ENCODE peak calls at places on chromosomes 2 and 18, in eight cellular contexts. One of them, this sample, is unnamed. For H3K27me3, the result is how much of the 10 kb centered on the place peaks cover.

GRCh38 chr2:234533631-234534030 is 36.8 kb upstream of the ARL4C start:
- DNase-seq in RWPE2: no peak
- DNase-seq in tibial artery: no peak
- DNase-seq in heart right ventricle: no peak
- DNase-seq in mammary epithelial cell: no peak
- DNase-seq in IMR-90: no peak
- DNase-seq in GM23338: peak
- DNase-seq in DND-41: no peak
- DNase-seq in this sample: no peak

GRCh38 chr18:62054929-62055498 is 131.8 kb downstream of the PIGN start:
- DNase-seq in RWPE2: no peak
- DNase-seq in tibial artery: no peak
- DNase-seq in heart right ventricle: no peak
- DNase-seq in mammary epithelial cell: no peak
- DNase-seq in IMR-90: no peak
- DNase-seq in GM23338: no peak
- DNase-seq in DND-41: no peak
- DNase-seq in this sample: no peak

GRCh38 chr2:196823750-196824149 is 14.6 kb upstream of the C2orf66 start:
- DNase-seq in RWPE2: no peak
- DNase-seq in tibial artery: no peak
- DNase-seq in heart right ventricle: no peak
- DNase-seq in mammary epithelial cell: peak
- DNase-seq in IMR-90: peak
- DNase-seq in GM23338: no peak
- DNase-seq in DND-41: no peak
- DNase-seq in this sample: no peak

GRCh38 chr2:72024451-72025175 is 123.0 kb downstream of the CYP26B1 start:
- DNase-seq in RWPE2: peak
- DNase-seq in tibial artery: peak
- DNase-seq in heart right ventricle: no peak
- DNase-seq in mammary epithelial cell: no peak
- DNase-seq in IMR-90: no peak
- DNase-seq in GM23338: no peak
- DNase-seq in DND-41: no peak
- DNase-seq in this sample: no peak

GRCh38 chr2:126657146-126657635 is 1.2 kb downstream of the GYPC start:
- DNase-seq in RWPE2: no peak
- DNase-seq in tibial artery: peak
- DNase-seq in heart right ventricle: peak
- DNase-seq in mammary epithelial cell: peak
- DNase-seq in IMR-90: peak
- DNase-seq in GM23338: peak
- DNase-seq in DND-41: peak
- DNase-seq in this sample: peak

GRCh38 chr2:25700221-25700660 is 26.9 kb upstream of the DTNB start:
- DNase-seq in RWPE2: no peak
- DNase-seq in tibial artery: no peak
- DNase-seq in heart right ventricle: no peak
- DNase-seq in mammary epithelial cell: peak
- DNase-seq in IMR-90: peak
- DNase-seq in GM23338: peak
- DNase-seq in DND-41: peak
- DNase-seq in this sample: no peak

GRCh38 chr2:119469661-119470297 is 38.1 kb downstream of the TMEM37 start:
- DNase-seq in RWPE2: no peak
- DNase-seq in tibial artery: no peak
- DNase-seq in heart right ventricle: no peak
- DNase-seq in mammary epithelial cell: no peak
- DNase-seq in IMR-90: no peak
- DNase-seq in GM23338: no peak
- DNase-seq in DND-41: no peak
- DNase-seq in this sample: no peak

GRCh38 chr18:36139251-36139650 is 9.6 kb downstream of the ELP2 start:
- DNase-seq in RWPE2: no peak
- DNase-seq in tibial artery: no peak
- DNase-seq in heart right ventricle: no peak
- DNase-seq in mammary epithelial cell: no peak
- DNase-seq in IMR-90: no peak
- DNase-seq in GM23338: no peak
- DNase-seq in DND-41: no peak
- DNase-seq in this sample: no peak

GRCh38 chr2:210399440-210400041 is 77.0 kb downstream of the LANCL1 start:
- DNase-seq in RWPE2: no peak
- DNase-seq in tibial artery: no peak
- DNase-seq in heart right ventricle: no peak
- DNase-seq in mammary epithelial cell: peak
- DNase-seq in IMR-90: peak
- DNase-seq in GM23338: no peak
- DNase-seq in DND-41: no peak
- DNase-seq in this sample: no peak

GRCh38 chr2:120419955-120420354 is 74.0 kb downstream of the INHBB start:
- DNase-seq in RWPE2: no peak
- DNase-seq in tibial artery: no peak
- DNase-seq in heart right ventricle: no peak
- DNase-seq in mammary epithelial cell: no peak
- DNase-seq in IMR-90: no peak
- DNase-seq in GM23338: no peak
- DNase-seq in DND-41: no peak
- DNase-seq in this sample: no peak

GRCh38 chr2:96655491-96655973 is 13.0 kb downstream of the FER1L5 start:
- DNase-seq in RWPE2: no peak
- DNase-seq in tibial artery: no peak
- DNase-seq in heart right ventricle: no peak
- DNase-seq in mammary epithelial cell: no peak
- DNase-seq in IMR-90: no peak
- DNase-seq in GM23338: no peak
- DNase-seq in DND-41: no peak
- DNase-seq in this sample: no peak

GRCh38 chr2:104872866-104873688 is 19.2 kb downstream of the POU3F3 start:
- DNase-seq in RWPE2: no peak
- DNase-seq in tibial artery: no peak
- DNase-seq in heart right ventricle: no peak
- DNase-seq in mammary epithelial cell: peak
- DNase-seq in IMR-90: peak
- DNase-seq in GM23338: peak
- DNase-seq in DND-41: peak
- DNase-seq in this sample: peak

GRCh38 chr2:241868661-241869081 is 858 bp upstream of the RTP5 start:
- DNase-seq in RWPE2: peak
- DNase-seq in tibial artery: no peak
- DNase-seq in heart right ventricle: peak
- DNase-seq in mammary epithelial cell: no peak
- DNase-seq in IMR-90: no peak
- DNase-seq in GM23338: no peak
- DNase-seq in DND-41: no peak
- DNase-seq in this sample: no peak

GRCh38 chr2:95053543-95053942 is 28.0 kb downstream of the MAL start:
- DNase-seq in RWPE2: peak
- DNase-seq in tibial artery: no peak
- DNase-seq in heart right ventricle: no peak
- DNase-seq in mammary epithelial cell: no peak
- DNase-seq in IMR-90: no peak
- DNase-seq in GM23338: peak
- DNase-seq in DND-41: peak
- DNase-seq in this sample: no peak

GRCh38 chr2:112795720-112796119 is 11.4 kb upstream of the IL1A start:
- DNase-seq in RWPE2: peak
- DNase-seq in tibial artery: no peak
- DNase-seq in heart right ventricle: no peak
- DNase-seq in mammary epithelial cell: peak
- DNase-seq in IMR-90: no peak
- DNase-seq in GM23338: no peak
- DNase-seq in DND-41: no peak
- DNase-seq in this sample: no peak

DNA sequence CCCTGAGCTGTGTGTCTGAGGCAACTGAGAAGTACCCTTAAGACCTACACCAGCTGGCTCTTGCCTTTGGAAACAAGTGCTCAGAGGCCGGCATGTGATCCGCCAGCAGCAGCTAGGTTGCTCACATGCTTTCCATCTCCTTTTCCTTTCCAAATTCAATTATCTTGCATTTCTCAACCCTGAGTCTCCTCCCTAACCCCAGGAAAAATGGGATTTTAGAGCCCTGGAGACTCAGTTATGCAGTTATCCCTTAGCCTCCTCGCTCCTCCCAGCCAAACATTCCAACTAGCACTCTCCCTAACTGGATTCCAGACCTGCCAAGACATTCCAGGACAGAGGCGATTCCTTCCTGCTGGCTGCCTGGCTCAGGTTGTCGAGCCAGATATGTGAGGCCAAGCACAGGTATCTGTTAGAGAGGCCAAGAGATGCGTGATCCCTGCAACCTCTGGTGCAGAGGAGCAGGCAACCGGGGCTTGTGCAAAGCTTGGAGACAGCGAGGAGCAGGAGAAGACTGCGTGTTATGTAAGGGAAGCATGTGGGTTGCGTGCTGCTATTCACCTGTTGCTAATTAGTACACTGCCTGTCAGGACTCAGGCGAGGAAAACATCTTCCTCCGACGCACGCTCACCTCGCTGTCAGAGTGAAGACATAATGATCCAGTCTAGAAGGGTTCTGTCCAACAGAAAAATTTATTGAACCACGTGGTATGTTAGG is 102.7 kb downstream of the HNRNPLL start:
- DNase-seq in RWPE2: no peak
- DNase-seq in tibial artery: peak
- DNase-seq in heart right ventricle: no peak
- DNase-seq in mammary epithelial cell: no peak
- DNase-seq in IMR-90: no peak
- DNase-seq in GM23338: peak
- DNase-seq in DND-41: no peak
- DNase-seq in this sample: no peak
- H3K27me3 ChIP-seq in RWPE2: under half
- H3K27me3 ChIP-seq in tibial artery: under half
- H3K27me3 ChIP-seq in heart right ventricle: under half
- H3K27me3 ChIP-seq in mammary epithelial cell: under half
- H3K27me3 ChIP-seq in IMR-90: half or more
- H3K27me3 ChIP-seq in GM23338: under half
- H3K27me3 ChIP-seq in DND-41: under half
- H3K27me3 ChIP-seq in this sample: under half

GRCh38 chr2:46972438-46972837 is 56.8 kb upstream of the MCFD2 start:
- DNase-seq in RWPE2: no peak
- DNase-seq in tibial artery: no peak
- DNase-seq in heart right ventricle: no peak
- DNase-seq in mammary epithelial cell: no peak
- DNase-seq in IMR-90: no peak
- DNase-seq in GM23338: no peak
- DNase-seq in DND-41: no peak
- DNase-seq in this sample: no peak

GRCh38 chr2:46967990-46968647 is 52.5 kb upstream of the MCFD2 start:
- DNase-seq in RWPE2: peak
- DNase-seq in tibial artery: peak
- DNase-seq in heart right ventricle: peak
- DNase-seq in mammary epithelial cell: peak
- DNase-seq in IMR-90: peak
- DNase-seq in GM23338: no peak
- DNase-seq in DND-41: no peak
- DNase-seq in this sample: no peak

GRCh38 chr2:46973687-46974086 is 58.1 kb upstream of the MCFD2 start:
- DNase-seq in RWPE2: no peak
- DNase-seq in tibial artery: no peak
- DNase-seq in heart right ventricle: no peak
- DNase-seq in mammary epithelial cell: no peak
- DNase-seq in IMR-90: no peak
- DNase-seq in GM23338: no peak
- DNase-seq in DND-41: no peak
- DNase-seq in this sample: no peak

GRCh38 chr2:46971914-46972313 is 56.3 kb upstream of the MCFD2 start:
- DNase-seq in RWPE2: no peak
- DNase-seq in tibial artery: no peak
- DNase-seq in heart right ventricle: no peak
- DNase-seq in mammary epithelial cell: no peak
- DNase-seq in IMR-90: no peak
- DNase-seq in GM23338: no peak
- DNase-seq in DND-41: no peak
- DNase-seq in this sample: no peak

DNA sequence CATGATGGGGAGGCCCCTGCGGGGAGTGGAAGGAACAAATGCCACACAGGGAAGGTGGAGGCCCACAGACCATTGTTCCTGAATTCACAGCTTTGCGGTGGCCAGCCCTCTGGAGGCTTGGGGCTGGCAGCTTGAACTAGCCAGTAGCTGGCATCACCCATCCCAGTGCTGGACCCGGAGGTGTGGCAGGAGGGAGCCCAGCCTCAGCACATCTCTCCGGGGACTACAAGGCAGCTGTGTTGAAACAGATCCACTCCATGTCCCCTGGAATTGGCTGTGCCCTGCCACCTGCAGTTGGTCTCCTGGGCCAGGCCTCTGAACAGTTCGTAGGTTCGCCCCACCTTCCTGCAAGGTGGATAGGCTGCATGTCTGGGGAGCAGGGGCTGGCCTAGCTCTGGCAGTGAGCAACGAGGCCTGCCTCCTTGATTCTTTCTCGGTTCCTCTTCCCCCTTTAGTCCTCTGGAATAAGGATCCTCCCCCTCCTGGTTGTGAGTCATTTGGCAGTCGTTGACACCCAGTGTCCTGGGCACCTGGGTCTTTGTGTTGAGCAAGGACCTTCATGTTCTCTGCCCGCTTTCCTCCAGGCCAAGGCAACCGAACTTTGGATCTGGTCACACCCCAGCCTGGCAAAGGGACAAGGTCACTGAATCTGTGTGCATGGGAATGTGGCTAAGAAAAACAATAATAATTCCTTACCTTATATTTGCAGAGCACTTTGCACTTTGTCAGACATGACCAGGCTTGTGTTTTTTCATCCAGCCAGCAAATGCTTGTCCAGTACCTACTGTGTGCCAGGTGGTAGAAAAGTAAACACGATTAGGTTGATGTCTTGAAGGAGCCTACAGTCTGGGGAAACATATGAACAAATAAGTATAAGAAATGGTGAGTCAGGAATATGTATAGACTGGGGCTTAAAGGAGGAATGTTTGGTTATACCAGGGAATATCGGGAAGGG is 55.0 kb upstream of the MCFD2 start:
- DNase-seq in RWPE2: peak
- DNase-seq in tibial artery: peak
- DNase-seq in heart right ventricle: no peak
- DNase-seq in mammary epithelial cell: peak
- DNase-seq in IMR-90: peak
- DNase-seq in GM23338: no peak
- DNase-seq in DND-41: no peak
- DNase-seq in this sample: no peak
- H3K27ac ChIP-seq in RWPE2: peak
- H3K27ac ChIP-seq in tibial artery: peak
- H3K27ac ChIP-seq in heart right ventricle: peak
- H3K27ac ChIP-seq in mammary epithelial cell: peak
- H3K27ac ChIP-seq in IMR-90: peak
- H3K27ac ChIP-seq in GM23338: no peak
- H3K27ac ChIP-seq in DND-41: peak
- H3K27ac ChIP-seq in this sample: no peak

GRCh38 chr18:12253517-12254136 is 534 bp upstream of the CIDEA start:
- DNase-seq in RWPE2: no peak
- DNase-seq in tibial artery: no peak
- DNase-seq in heart right ventricle: no peak
- DNase-seq in mammary epithelial cell: no peak
- DNase-seq in IMR-90: no peak
- DNase-seq in GM23338: peak
- DNase-seq in DND-41: no peak
- DNase-seq in this sample: no peak
- H3K27me3 ChIP-seq in RWPE2: under half
- H3K27me3 ChIP-seq in tibial artery: under half
- H3K27me3 ChIP-seq in heart right ventricle: under half
- H3K27me3 ChIP-seq in mammary epithelial cell: under half
- H3K27me3 ChIP-seq in IMR-90: half or more
- H3K27me3 ChIP-seq in GM23338: half or more
- H3K27me3 ChIP-seq in DND-41: under half
- H3K27me3 ChIP-seq in this sample: under half

GRCh38 chr2:53820711-53821110 is 33.9 kb downstream of the ERLEC1 start:
- DNase-seq in RWPE2: no peak
- DNase-seq in tibial artery: no peak
- DNase-seq in heart right ventricle: no peak
- DNase-seq in mammary epithelial cell: peak
- DNase-seq in IMR-90: peak
- DNase-seq in GM23338: no peak
- DNase-seq in DND-41: no peak
- DNase-seq in this sample: no peak
- H3K27ac ChIP-seq in RWPE2: no peak
- H3K27ac ChIP-seq in tibial artery: no peak
- H3K27ac ChIP-seq in heart right ventricle: no peak
- H3K27ac ChIP-seq in mammary epithelial cell: no peak
- H3K27ac ChIP-seq in IMR-90: no peak
- H3K27ac ChIP-seq in GM23338: no peak
- H3K27ac ChIP-seq in DND-41: no peak
- H3K27ac ChIP-seq in this sample: no peak

This sample was measured in naive thymus-derived CD4-positive, alpha-beta T cell.